ENCODE peak calls at places on chromosomes 3 and 15, in seven cellular contexts. One of them, this sample, is unnamed.

GRCh38 chr3:196712514-196713413 is 587 bp downstream of the PIGX start:
- DNase-seq in retinal pigment epithelial cell: peak
- DNase-seq in NCI-H460: peak
- DNase-seq in SJSA1: peak
- DNase-seq in iPS DF 19.7: no peak
- DNase-seq in NCI-H2029: no peak
- DNase-seq in activated T-helper 1 cell treated with Interleukin-2 at 50 U/mL for 16 hours: peak
- DNase-seq in this sample: peak

GRCh38 chr3:33312361-33312760 is 35.1 kb downstream of the FBXL2 start:
- DNase-seq in activated T-helper 1 cell treated with Interleukin-2 at 50 U/mL for 16 hours: no peak
- DNase-seq in retinal pigment epithelial cell: no peak
- DNase-seq in NCI-H2029: no peak
- DNase-seq in NCI-H460: no peak
- DNase-seq in iPS DF 19.7: no peak
- DNase-seq in SJSA1: no peak
- DNase-seq in this sample: no peak

GRCh38 chr3:171306631-171307030 is 153.6 kb downstream of the TNIK start:
- DNase-seq in retinal pigment epithelial cell: peak
- DNase-seq in NCI-H460: no peak
- DNase-seq in iPS DF 19.7: no peak
- DNase-seq in NCI-H2029: no peak
- DNase-seq in activated T-helper 1 cell treated with Interleukin-2 at 50 U/mL for 16 hours: no peak
- DNase-seq in SJSA1: peak
- DNase-seq in this sample: peak

GRCh38 chr15:64134322-64134829 is 17.2 kb upstream of the SNX22 start:
- DNase-seq in NCI-H460: no peak
- DNase-seq in retinal pigment epithelial cell: no peak
- DNase-seq in iPS DF 19.7: no peak
- DNase-seq in activated T-helper 1 cell treated with Interleukin-2 at 50 U/mL for 16 hours: no peak
- DNase-seq in SJSA1: no peak
- DNase-seq in NCI-H2029: peak
- DNase-seq in this sample: no peak

GRCh38 chr3:116188231-116188785 is 257.0 kb downstream of the LSAMP start:
- DNase-seq in activated T-helper 1 cell treated with Interleukin-2 at 50 U/mL for 16 hours: no peak
- DNase-seq in NCI-H2029: no peak
- DNase-seq in retinal pigment epithelial cell: no peak
- DNase-seq in iPS DF 19.7: no peak
- DNase-seq in SJSA1: no peak
- DNase-seq in NCI-H460: peak
- DNase-seq in this sample: no peak

GRCh38 chr3:110307065-110307809 is 764.4 kb upstream of the NECTIN3 start:
- DNase-seq in retinal pigment epithelial cell: no peak
- DNase-seq in SJSA1: no peak
- DNase-seq in NCI-H460: no peak
- DNase-seq in NCI-H2029: no peak
- DNase-seq in iPS DF 19.7: no peak
- DNase-seq in activated T-helper 1 cell treated with Interleukin-2 at 50 U/mL for 16 hours: no peak
- DNase-seq in this sample: peak

GRCh38 chr15:68383161-68384074 is 48.5 kb downstream of the ITGA11 start:
- DNase-seq in retinal pigment epithelial cell: no peak
- DNase-seq in SJSA1: peak
- DNase-seq in activated T-helper 1 cell treated with Interleukin-2 at 50 U/mL for 16 hours: no peak
- DNase-seq in NCI-H2029: peak
- DNase-seq in NCI-H460: peak
- DNase-seq in iPS DF 19.7: no peak
- DNase-seq in this sample: no peak

GRCh38 chr15:67127925-67128324 is 62.5 kb downstream of the SMAD3 start:
- DNase-seq in NCI-H2029: no peak
- DNase-seq in iPS DF 19.7: no peak
- DNase-seq in activated T-helper 1 cell treated with Interleukin-2 at 50 U/mL for 16 hours: no peak
- DNase-seq in NCI-H460: no peak
- DNase-seq in SJSA1: peak
- DNase-seq in retinal pigment epithelial cell: no peak
- DNase-seq in this sample: peak

GRCh38 chr15:48754011-48754410 is 56.9 kb downstream of the CEP152 start:
- DNase-seq in activated T-helper 1 cell treated with Interleukin-2 at 50 U/mL for 16 hours: no peak
- DNase-seq in iPS DF 19.7: no peak
- DNase-seq in retinal pigment epithelial cell: peak
- DNase-seq in SJSA1: no peak
- DNase-seq in NCI-H2029: no peak
- DNase-seq in NCI-H460: peak
- DNase-seq in this sample: no peak

GRCh38 chr3:148648685-148649352 is 48.9 kb upstream of the AGTR1 start:
- DNase-seq in NCI-H460: no peak
- DNase-seq in retinal pigment epithelial cell: peak
- DNase-seq in iPS DF 19.7: no peak
- DNase-seq in SJSA1: no peak
- DNase-seq in activated T-helper 1 cell treated with Interleukin-2 at 50 U/mL for 16 hours: no peak
- DNase-seq in NCI-H2029: no peak
- DNase-seq in this sample: peak

GRCh38 chr3:151290673-151291072 is 12.3 kb upstream of the P2RY14 start:
- DNase-seq in SJSA1: no peak
- DNase-seq in activated T-helper 1 cell treated with Interleukin-2 at 50 U/mL for 16 hours: no peak
- DNase-seq in NCI-H2029: no peak
- DNase-seq in retinal pigment epithelial cell: no peak
- DNase-seq in iPS DF 19.7: no peak
- DNase-seq in NCI-H460: peak
- DNase-seq in this sample: no peak

GRCh38 chr15:77295446-77295845 is 124.5 kb downstream of the PEAK1 start:
- DNase-seq in NCI-H2029: no peak
- DNase-seq in iPS DF 19.7: no peak
- DNase-seq in retinal pigment epithelial cell: no peak
- DNase-seq in SJSA1: no peak
- DNase-seq in NCI-H460: no peak
- DNase-seq in activated T-helper 1 cell treated with Interleukin-2 at 50 U/mL for 16 hours: no peak
- DNase-seq in this sample: no peak

GRCh38 chr3:195768414-195768813 is 43.3 kb downstream of the MUC4 start:
- DNase-seq in activated T-helper 1 cell treated with Interleukin-2 at 50 U/mL for 16 hours: no peak
- DNase-seq in SJSA1: no peak
- DNase-seq in iPS DF 19.7: no peak
- DNase-seq in retinal pigment epithelial cell: no peak
- DNase-seq in NCI-H460: no peak
- DNase-seq in NCI-H2029: no peak
- DNase-seq in this sample: no peak

GRCh38 chr3:50260027-50260941 is 8.7 kb upstream of the SEMA3B start:
- DNase-seq in activated T-helper 1 cell treated with Interleukin-2 at 50 U/mL for 16 hours: peak
- DNase-seq in SJSA1: peak
- DNase-seq in NCI-H460: peak
- DNase-seq in retinal pigment epithelial cell: peak
- DNase-seq in iPS DF 19.7: no peak
- DNase-seq in NCI-H2029: peak
- DNase-seq in this sample: peak

GRCh38 chr3:18494251-18494650 is 69.1 kb upstream of the SATB1 start:
- DNase-seq in retinal pigment epithelial cell: no peak
- DNase-seq in iPS DF 19.7: no peak
- DNase-seq in activated T-helper 1 cell treated with Interleukin-2 at 50 U/mL for 16 hours: no peak
- DNase-seq in SJSA1: no peak
- DNase-seq in NCI-H460: no peak
- DNase-seq in NCI-H2029: no peak
- DNase-seq in this sample: no peak

GRCh38 chr3:44680921-44681455 is 31.5 kb upstream of the ZNF502 start:
- DNase-seq in iPS DF 19.7: no peak
- DNase-seq in retinal pigment epithelial cell: no peak
- DNase-seq in activated T-helper 1 cell treated with Interleukin-2 at 50 U/mL for 16 hours: no peak
- DNase-seq in SJSA1: no peak
- DNase-seq in NCI-H2029: no peak
- DNase-seq in NCI-H460: no peak
- DNase-seq in this sample: no peak

GRCh38 chr3:171186817-171187216 is 160.3 kb upstream of the SLC2A2 start:
- DNase-seq in iPS DF 19.7: no peak
- DNase-seq in SJSA1: no peak
- DNase-seq in activated T-helper 1 cell treated with Interleukin-2 at 50 U/mL for 16 hours: no peak
- DNase-seq in NCI-H460: no peak
- DNase-seq in retinal pigment epithelial cell: no peak
- DNase-seq in NCI-H2029: no peak
- DNase-seq in this sample: no peak

GRCh38 chr3:47079432-47079831 is 84.5 kb downstream of the SETD2 start:
- DNase-seq in NCI-H460: no peak
- DNase-seq in retinal pigment epithelial cell: no peak
- DNase-seq in SJSA1: no peak
- DNase-seq in iPS DF 19.7: no peak
- DNase-seq in activated T-helper 1 cell treated with Interleukin-2 at 50 U/mL for 16 hours: no peak
- DNase-seq in NCI-H2029: no peak
- DNase-seq in this sample: no peak

GRCh38 chr3:87287025-87287424 is 10.6 kb upstream of the POU1F1 start:
- DNase-seq in retinal pigment epithelial cell: no peak
- DNase-seq in NCI-H2029: no peak
- DNase-seq in iPS DF 19.7: no peak
- DNase-seq in activated T-helper 1 cell treated with Interleukin-2 at 50 U/mL for 16 hours: no peak
- DNase-seq in SJSA1: no peak
- DNase-seq in NCI-H460: no peak
- DNase-seq in this sample: no peak

GRCh38 chr3:56769125-56769709 is 32.5 kb downstream of the ARHGEF3 start:
- DNase-seq in SJSA1: no peak
- DNase-seq in retinal pigment epithelial cell: no peak
- DNase-seq in iPS DF 19.7: no peak
- DNase-seq in activated T-helper 1 cell treated with Interleukin-2 at 50 U/mL for 16 hours: no peak
- DNase-seq in NCI-H2029: no peak
- DNase-seq in NCI-H460: no peak
- DNase-seq in this sample: no peak

GRCh38 chr15:96870510-96871039 is 540.1 kb downstream of the NR2F2 start:
- DNase-seq in SJSA1: no peak
- DNase-seq in activated T-helper 1 cell treated with Interleukin-2 at 50 U/mL for 16 hours: no peak
- DNase-seq in iPS DF 19.7: no peak
- DNase-seq in NCI-H460: no peak
- DNase-seq in NCI-H2029: no peak
- DNase-seq in retinal pigment epithelial cell: no peak
- DNase-seq in this sample: no peak

GRCh38 chr3:15148614-15149013 is 49.7 kb upstream of the RBSN start:
- DNase-seq in retinal pigment epithelial cell: no peak
- DNase-seq in NCI-H460: no peak
- DNase-seq in NCI-H2029: peak
- DNase-seq in iPS DF 19.7: peak
- DNase-seq in SJSA1: no peak
- DNase-seq in activated T-helper 1 cell treated with Interleukin-2 at 50 U/mL for 16 hours: no peak
- DNase-seq in this sample: no peak

GRCh38 chr3:23062982-23063381 is 140.1 kb upstream of the UBE2E2 start:
- DNase-seq in SJSA1: no peak
- DNase-seq in activated T-helper 1 cell treated with Interleukin-2 at 50 U/mL for 16 hours: no peak
- DNase-seq in NCI-H460: no peak
- DNase-seq in NCI-H2029: no peak
- DNase-seq in iPS DF 19.7: no peak
- DNase-seq in retinal pigment epithelial cell: no peak
- DNase-seq in this sample: no peak

GRCh38 chr15:50183112-50183794 is 1.3 kb downstream of the SLC27A2 start:
- DNase-seq in activated T-helper 1 cell treated with Interleukin-2 at 50 U/mL for 16 hours: no peak
- DNase-seq in iPS DF 19.7: no peak
- DNase-seq in NCI-H460: no peak
- DNase-seq in retinal pigment epithelial cell: no peak
- DNase-seq in NCI-H2029: no peak
- DNase-seq in SJSA1: no peak
- DNase-seq in this sample: no peak

GRCh38 chr3:188185717-188186236 is 31.8 kb downstream of the LPP start:
- DNase-seq in NCI-H460: no peak
- DNase-seq in iPS DF 19.7: no peak
- DNase-seq in SJSA1: no peak
- DNase-seq in NCI-H2029: peak
- DNase-seq in retinal pigment epithelial cell: peak
- DNase-seq in activated T-helper 1 cell treated with Interleukin-2 at 50 U/mL for 16 hours: no peak
- DNase-seq in this sample: no peak

GRCh38 chr15:82263350-82263749 is 732 bp downstream of the SAXO2 start:
- DNase-seq in SJSA1: no peak
- DNase-seq in NCI-H2029: peak
- DNase-seq in iPS DF 19.7: no peak
- DNase-seq in activated T-helper 1 cell treated with Interleukin-2 at 50 U/mL for 16 hours: no peak
- DNase-seq in NCI-H460: no peak
- DNase-seq in retinal pigment epithelial cell: no peak
- DNase-seq in this sample: no peak

GRCh38 chr15:80594091-80594889 is 100.8 kb upstream of the ABHD17C start:
- DNase-seq in retinal pigment epithelial cell: no peak
- DNase-seq in activated T-helper 1 cell treated with Interleukin-2 at 50 U/mL for 16 hours: no peak
- DNase-seq in iPS DF 19.7: no peak
- DNase-seq in NCI-H2029: no peak
- DNase-seq in SJSA1: no peak
- DNase-seq in NCI-H460: no peak
- DNase-seq in this sample: no peak

GRCh38 chr3:169772530-169772950 is 656 bp upstream of the MYNN start:
- DNase-seq in iPS DF 19.7: no peak
- DNase-seq in activated T-helper 1 cell treated with Interleukin-2 at 50 U/mL for 16 hours: peak
- DNase-seq in SJSA1: peak
- DNase-seq in NCI-H2029: peak
- DNase-seq in NCI-H460: peak
- DNase-seq in retinal pigment epithelial cell: peak
- DNase-seq in this sample: no peak